ENCODE peak calls at places on chromosomes 6 and 20, in five cellular contexts. M is HCT116, A is heart left ventricle, T is transverse colon, O is lower leg skin. H is an unnamed sample.

GRCh38 chr20:24721891-24722530 is 227.1 kb upstream of the CST7 start:
- DNase-seq in T (no peak), A (no peak), M (no peak), O (peak; percentile 2), H (peak; percentile 10)

GRCh38 chr6:158571826-158572652 is 12.1 kb downstream of the TMEM181 start:
- DNase-seq in M (no peak), T (peak; percentile 87), O (no peak), A (no peak), H (peak; percentile 46)

GRCh38 chr20:33927703-33928102 is 66.0 kb upstream of the RALY start:
- DNase-seq in O (no peak), T (no peak), M (no peak), A (no peak), H (no peak)

GRCh38 chr20:44463466-44463865 is 12.2 kb upstream of the TTPAL start:
- DNase-seq in O (no peak), A (no peak), M (no peak), T (no peak), H (no peak)

GRCh38 chr20:31819083-31819784 is at the start of gene MYLK2:
- DNase-seq in A (no peak), O (no peak), T (no peak), M (no peak), H (no peak)

GRCh38 chr6:163427498-163428254 is 13.2 kb downstream of the QKI start:
- DNase-seq in O (no peak), A (no peak), T (no peak), M (peak; percentile 16), H (no peak)

GRCh38 chr6:55836481-55836880 is 38.9 kb downstream of the BMP5 start:
- DNase-seq in M (no peak), A (peak; percentile 11), O (no peak), T (peak; percentile 27), H (no peak)

GRCh38 chr6:110876170-110876773 is 1.7 kb downstream of the AMD1 start:
- DNase-seq in M (peak; percentile 73), A (peak; percentile 89), O (peak; percentile 85), T (peak; percentile 92), H (peak; percentile 91)

GRCh38 chr6:132322398-132322797 is 78.9 kb downstream of the MOXD1 start:
- DNase-seq in O (no peak), A (no peak), M (no peak), T (no peak), H (no peak)

GRCh38 chr6:7298113-7298512 is 14.9 kb downstream of the SSR1 start:
- DNase-seq in M (no peak), T (no peak), O (no peak), A (no peak), H (no peak)

GRCh38 chr20:10672579-10673127 is 1.1 kb downstream of the JAG1 start:
- DNase-seq in O (no peak), T (peak; percentile 75), M (no peak), A (peak; percentile 58), H (peak; percentile 55)

GRCh38 chr20:4998160-4998651 is 3.1 kb downstream of the SLC23A2 start:
- DNase-seq in A (no peak), O (no peak), M (no peak), T (no peak), H (no peak)

GRCh38 chr6:75202676-75203131 is 3.1 kb downstream of the COL12A1 start:
- DNase-seq in T (no peak), M (no peak), O (no peak), A (no peak), H (no peak)

GRCh38 chr6:113762611-113763010 is 94.5 kb upstream of the MARCKS start:
- DNase-seq in M (no peak), A (no peak), T (no peak), O (no peak), H (no peak)

GRCh38 chr6:134870677-134871498 is 79.0 kb downstream of the ALDH8A1 start:
- DNase-seq in T (peak; percentile 29), M (no peak), O (no peak), A (no peak), H (no peak)

GRCh38 chr6:54086439-54086838 is 24.8 kb upstream of the MLIP start:
- DNase-seq in T (no peak), O (no peak), M (no peak), A (no peak), H (no peak)

GRCh38 chr6:54085047-54085446 is 26.2 kb upstream of the MLIP start:
- DNase-seq in M (no peak), A (no peak), T (no peak), O (no peak), H (no peak)

GRCh38 chr6:54084234-54084633 is 27.0 kb upstream of the MLIP start:
- DNase-seq in M (no peak), A (no peak), T (no peak), O (no peak), H (no peak)

GRCh38 chr6:54085526-54085925 is 25.7 kb upstream of the MLIP start:
- DNase-seq in O (no peak), A (peak; percentile 14), T (no peak), M (no peak), H (peak; percentile 62)

GRCh38 chr6:54083301-54083700 is 27.9 kb upstream of the MLIP start:
- DNase-seq in M (no peak), A (no peak), O (no peak), T (no peak), H (no peak)
- TF ChIP-seq POLR2A in M (no peak), A (no peak), O (no peak), T (no peak), H (no peak)

GRCh38 chr6:41713650-41714291 is 21.6 kb downstream of the TFEB start:
- DNase-seq in A (peak; percentile 67), M (no peak), T (no peak), O (no peak), H (peak; percentile 58)
- TF ChIP-seq POLR2A in A (no peak), M (no peak), T (no peak), O (no peak), H (no peak)

DNA sequence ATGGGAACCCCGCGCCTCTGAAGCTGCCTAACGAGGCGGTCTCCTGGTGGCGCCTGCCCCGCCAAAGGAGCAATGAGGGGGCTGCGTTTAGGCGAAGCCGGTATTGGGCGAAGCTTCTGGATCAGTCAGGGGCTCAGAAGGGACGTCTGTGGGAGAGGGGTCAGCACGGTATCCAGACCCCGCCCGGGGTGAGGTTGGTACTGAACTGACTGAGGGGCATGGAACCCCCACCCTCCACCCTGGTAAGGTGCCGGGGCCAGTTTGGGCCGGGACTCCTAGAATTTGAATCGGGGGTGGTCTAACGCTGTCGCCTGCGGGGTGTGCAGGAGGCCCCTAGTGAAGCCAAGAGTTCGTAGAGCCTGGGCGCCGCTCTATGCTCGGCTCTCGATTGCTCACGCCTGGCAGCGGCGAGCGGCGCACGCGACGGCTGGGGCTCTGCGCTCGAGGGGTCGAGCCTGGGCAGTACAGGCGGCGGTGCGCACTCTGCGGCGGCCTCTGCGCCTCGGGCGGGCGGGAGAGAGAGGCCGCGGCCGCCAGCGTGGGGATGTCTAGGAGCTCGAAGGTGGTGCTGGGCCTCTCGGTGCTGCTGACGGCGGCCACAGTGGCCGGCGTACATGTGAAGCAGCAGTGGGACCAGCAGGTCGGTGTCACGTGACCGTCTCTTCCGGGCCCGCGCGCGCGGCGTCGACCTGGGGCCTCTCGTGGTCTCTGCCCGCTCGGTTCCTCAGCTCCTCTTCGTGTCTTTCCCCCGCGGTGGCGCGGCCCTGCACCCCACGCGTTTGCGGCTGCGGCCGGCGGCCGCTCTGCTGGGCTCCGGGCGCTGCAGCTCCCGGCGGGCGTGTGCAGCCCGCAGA is at the start of the genes KAT14 and PET117:
- DNase-seq in O (peak; percentile 80), T (peak; percentile 91), M (peak; percentile 79), A (peak; percentile 92), H (peak; percentile 90)
- TF ChIP-seq POLR2A in O (no peak), T (peak; percentile 75), M (peak; percentile 20), A (no peak), H (peak; percentile 80)

GRCh38 chr20:51348866-51349265 is 193.7 kb downstream of the NFATC2 start:
- DNase-seq in A (no peak), T (no peak), M (no peak), O (no peak), H (no peak)
- TF ChIP-seq POLR2A in A (no peak), T (no peak), M (no peak), O (no peak), H (no peak)

DNA sequence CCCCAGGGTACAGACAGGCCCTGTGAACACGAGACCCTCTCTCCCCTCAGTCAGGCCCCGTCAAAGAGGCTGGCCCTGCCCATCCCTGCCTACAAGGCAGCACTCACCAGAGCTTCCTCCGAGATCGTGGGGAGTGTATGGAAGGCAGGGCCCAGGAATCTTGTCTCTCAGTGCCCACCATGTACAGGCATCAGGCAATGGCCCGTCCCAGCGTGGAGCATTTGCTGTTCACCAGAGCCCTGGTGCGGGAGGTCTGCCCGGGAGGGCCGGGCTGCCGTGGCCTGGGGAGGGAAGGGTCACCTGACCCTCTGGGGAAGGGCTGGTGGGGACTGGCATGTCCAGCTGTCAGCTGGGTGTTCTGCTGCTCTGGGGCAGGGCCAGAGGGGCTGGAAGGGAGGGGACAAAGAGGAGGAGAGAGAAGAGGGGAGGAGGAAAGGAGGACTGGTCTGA is at the start of gene IP6K3:
- DNase-seq in O (no peak), A (peak; percentile 76), T (no peak), M (no peak), H (no peak)
- TF ChIP-seq POLR2A in O (no peak), A (no peak), T (peak; percentile 46), M (no peak), H (peak; percentile 27)

GRCh38 chr6:33072508-33073100 is 845 bp downstream of the HLA-DPA1 start:
- DNase-seq in O (no peak), M (no peak), A (no peak), T (no peak), H (no peak)

GRCh38 chr6:33075568-33076405 is at the start of gene HLA-DPB1:
- DNase-seq in O (peak; percentile 42), M (peak; percentile 52), A (peak; percentile 37), T (no peak), H (no peak)

GRCh38 chr6:33075208-33075567 is 602 bp upstream of the HLA-DPB1 start:
- DNase-seq in A (no peak), O (no peak), T (no peak), M (no peak), H (no peak)

GRCh38 chr6:33071579-33071978 is 1.9 kb downstream of the HLA-DPA1 start:
- DNase-seq in T (no peak), M (no peak), O (no peak), A (no peak), H (no peak)

DNA sequence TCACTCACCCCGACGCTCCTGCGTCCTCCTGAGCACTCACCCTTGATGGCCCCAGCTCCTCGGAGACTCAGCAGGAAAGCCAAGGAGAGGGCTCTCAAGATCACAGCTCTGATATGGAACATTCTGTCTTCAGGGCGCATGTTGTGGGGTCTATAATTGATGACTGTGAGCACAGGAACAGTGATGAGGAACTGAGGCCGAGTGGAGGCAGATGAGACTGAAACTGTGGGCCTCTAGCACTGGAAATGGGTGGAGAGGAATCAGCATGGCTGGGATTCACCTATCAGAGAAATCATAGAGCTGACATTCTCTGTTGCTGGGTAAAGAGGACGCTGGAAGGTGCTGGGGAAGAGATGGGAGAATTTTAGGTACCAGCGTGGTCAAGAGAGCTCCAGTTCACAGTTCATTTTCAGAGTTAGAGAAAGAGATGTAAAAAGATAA is at the start of gene HLA-DPA1:
- DNase-seq in T (peak; percentile 64), A (peak; percentile 72), M (peak; percentile 8), O (peak; percentile 40), H (peak; percentile 57)
- TF ChIP-seq POLR2A in T (peak; percentile 71), A (no peak), M (no peak), O (no peak), H (peak; percentile 78)

GRCh38 chr6:12012566-12013367 is 655 bp downstream of the HIVEP1 start:
- DNase-seq in T (peak; percentile 70), A (peak; percentile 70), O (peak; percentile 81), M (no peak), H (peak; percentile 81)
- TF ChIP-seq POLR2A in T (peak; percentile 75), A (no peak), O (no peak), M (no peak), H (peak; percentile 23)

GRCh38 chr6:73586416-73586974 is 65.7 kb upstream of the EEF1A1 start:
- DNase-seq in O (no peak), A (no peak), M (no peak), T (no peak), H (peak; percentile 60)
- TF ChIP-seq POLR2A in O (no peak), A (no peak), M (no peak), T (no peak), H (no peak)

H was measured in adrenal gland.